ENCODE peak calls at places on chromosomes 13 and 19, in eight cellular contexts. F, C, Q, R, E, X, W and P are unnamed samples.

GRCh38 chr19:49327878-49328544 is 3.0 kb upstream of the SLC6A16 start:
- DNase-seq in Q (peak; percentile 13), F (no peak), W (no peak), C (no peak), X (peak; percentile 36), R (no peak), E (no peak), P (peak; percentile 44)

GRCh38 chr13:42333613-42334328 is 61.8 kb downstream of the AKAP11 start:
- DNase-seq in W (no peak), C (no peak), R (no peak), E (no peak), Q (no peak), F (peak; percentile 17), X (no peak), P (peak; percentile 38)

GRCh38 chr19:51607077-51607476 is 23.1 kb downstream of the SIGLEC5 start:
- DNase-seq in W (no peak), R (no peak), C (no peak), Q (no peak), F (no peak), X (no peak), E (no peak), P (no peak)

GRCh38 chr19:676343-677105 is at the start of gene FSTL3:
- DNase-seq in F (peak; percentile 24), C (no peak), Q (no peak), E (no peak), X (no peak), W (no peak), R (peak; percentile 58), P (no peak)

GRCh38 chr19:14197882-14198281 is 8.1 kb downstream of the ADGRL1 start:
- DNase-seq in R (no peak), C (no peak), F (no peak), Q (no peak), X (no peak), W (no peak), E (no peak), P (no peak)

GRCh38 chr19:14416743-14417214 is 2.4 kb downstream of the DDX39A start:
- DNase-seq in W (no peak), E (no peak), X (peak; percentile 79), C (no peak), F (no peak), Q (no peak), R (no peak), P (peak; percentile 48)

GRCh38 chr13:43558942-43559341 is 227.8 kb downstream of the ENOX1 start:
- DNase-seq in R (no peak), E (no peak), W (peak; percentile 35), F (no peak), Q (no peak), X (no peak), C (no peak), P (no peak)

GRCh38 chr19:313169-313987 is 22.2 kb upstream of the PLPP2 start:
- DNase-seq in R (no peak), W (no peak), X (no peak), C (no peak), F (no peak), E (no peak), Q (peak; percentile 64), P (no peak)

GRCh38 chr19:1037553-1038115 is 2.3 kb upstream of the ABCA7 start:
- DNase-seq in C (no peak), X (no peak), F (no peak), E (no peak), Q (no peak), R (peak; percentile 13), W (no peak), P (no peak)

GRCh38 chr13:106033634-106034033 is 501.8 kb downstream of the EFNB2 start:
- DNase-seq in W (no peak), X (no peak), F (no peak), Q (no peak), R (no peak), E (no peak), C (peak; percentile 47), P (peak; percentile 4)

GRCh38 chr19:43738780-43739211 is 16.0 kb downstream of the SMG9 start:
- DNase-seq in C (no peak), R (no peak), W (no peak), F (no peak), Q (no peak), E (no peak), X (peak; percentile 80), P (no peak)

GRCh38 chr13:106418556-106418955 is 116.9 kb downstream of the EFNB2 start:
- DNase-seq in Q (no peak), F (peak; percentile 16), X (no peak), R (no peak), W (no peak), E (no peak), C (no peak), P (peak; percentile 5)

GRCh38 chr13:23899555-23899954 is 2.3 kb upstream of the C1QTNF9B start:
- DNase-seq in R (no peak), W (peak; percentile 38), X (peak; percentile 48), Q (no peak), F (peak; percentile 27), C (no peak), E (no peak), P (peak; percentile 47)

GRCh38 chr13:79385694-79386093 is 20.4 kb downstream of the RBM26 start:
- DNase-seq in C (no peak), Q (no peak), E (no peak), W (no peak), F (peak; percentile 57), X (no peak), R (no peak), P (no peak)

GRCh38 chr19:44731081-44731480 is 17.4 kb upstream of the BCL3 start:
- DNase-seq in E (no peak), F (no peak), X (peak; percentile 65), W (no peak), R (no peak), Q (no peak), C (no peak), P (no peak)

GRCh38 chr19:14979136-14979497 is 547 bp downstream of the SLC1A6 start:
- DNase-seq in F (no peak), W (no peak), E (no peak), R (no peak), Q (no peak), X (no peak), C (no peak), P (no peak)

GRCh38 chr13:23748591-23748990 is 140.6 kb downstream of the MIPEP start:
- DNase-seq in E (no peak), X (no peak), Q (no peak), F (no peak), C (no peak), W (no peak), R (no peak), P (no peak)

GRCh38 chr13:110254751-110255553 is 52.0 kb downstream of the COL4A1 start:
- DNase-seq in Q (no peak), R (no peak), C (no peak), F (no peak), E (no peak), X (peak; percentile 12), W (no peak), P (no peak)
- H3K4me1 ChIP-seq in Q (peaks cover 11% of the 10 kb centered on the region), R (peaks cover 3% of the 10 kb centered on the region), C (peaks cover 16% of the 10 kb centered on the region), F (peaks cover 22% of the 10 kb centered on the region), E (peaks cover 36% of the 10 kb centered on the region), X (no peaks in the 10 kb centered on the region), W (peaks cover 61% of the 10 kb centered on the region), P (no peaks in the 10 kb centered on the region)

GRCh38 chr19:33676999-33677665 is 55.4 kb downstream of the CHST8 start:
- DNase-seq in X (no peak), E (no peak), F (no peak), R (no peak), Q (peak; percentile 37), C (no peak), W (no peak), P (no peak)

GRCh38 chr19:33679696-33680095 is 57.9 kb downstream of the CHST8 start:
- DNase-seq in E (no peak), Q (peak; percentile 34), F (no peak), W (no peak), X (no peak), C (no peak), R (no peak), P (no peak)

GRCh38 chr19:33675501-33676124 is 53.9 kb downstream of the CHST8 start:
- DNase-seq in W (no peak), F (no peak), X (no peak), R (no peak), E (no peak), C (no peak), Q (peak; percentile 13), P (no peak)

GRCh38 chr19:33678796-33679195 is 57.0 kb downstream of the CHST8 start:
- DNase-seq in E (no peak), R (no peak), X (no peak), W (no peak), F (no peak), C (no peak), Q (peak; percentile 31), P (peak; percentile 26)

GRCh38 chr19:33677745-33678426 is 56.1 kb downstream of the CHST8 start:
- DNase-seq in W (no peak), F (no peak), Q (peak; percentile 34), C (no peak), X (no peak), E (no peak), R (no peak), P (no peak)
- H3K27me3 ChIP-seq in W (no peaks in the 10 kb centered on the region), F (no peaks in the 10 kb centered on the region), Q (peaks cover 16% of the 10 kb centered on the region), C (peaks cover 76% of the 10 kb centered on the region), X (no peaks in the 10 kb centered on the region), E (no peaks in the 10 kb centered on the region), R (peaks cover 5% of the 10 kb centered on the region), P (peaks cover 43% of the 10 kb centered on the region)

DNA sequence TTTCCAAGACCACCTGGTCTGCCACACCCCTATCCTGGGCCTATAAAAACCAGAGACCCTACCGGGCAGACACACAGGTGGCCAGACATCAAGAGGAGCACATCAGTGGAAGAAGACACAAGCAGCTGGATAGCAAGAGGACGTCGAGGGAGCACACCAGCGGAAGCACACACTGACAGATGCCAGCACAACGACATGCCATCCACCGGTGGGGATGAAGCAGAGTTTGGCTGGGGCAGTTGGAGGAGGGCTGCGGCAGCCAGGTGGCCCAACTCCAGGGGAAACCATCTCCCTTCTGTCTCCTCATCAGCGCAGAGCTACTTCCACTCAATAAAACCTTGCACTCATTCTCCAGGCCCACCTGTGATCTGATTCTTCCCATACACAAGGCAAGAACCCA is 200.6 kb downstream of the PCDH17 start:
- DNase-seq in C (no peak), Q (peak; percentile 35), W (no peak), R (no peak), E (no peak), F (no peak), X (no peak), P (no peak)
- H3K4me1 ChIP-seq in C (no peaks in the 10 kb centered on the region), Q (no peaks in the 10 kb centered on the region), W (no peaks in the 10 kb centered on the region), R (no peaks in the 10 kb centered on the region), E (no peaks in the 10 kb centered on the region), F (no peaks in the 10 kb centered on the region), X (no peaks in the 10 kb centered on the region), P (no peaks in the 10 kb centered on the region)

GRCh38 chr19:17538684-17539287 is 16.7 kb upstream of the COLGALT1 start:
- DNase-seq in Q (no peak), X (no peak), E (no peak), W (no peak), C (no peak), F (no peak), R (no peak), P (no peak)

GRCh38 chr19:17532116-17532515 is 20.7 kb downstream of the PGLS start:
- DNase-seq in F (no peak), R (no peak), C (no peak), E (no peak), X (no peak), W (no peak), Q (no peak), P (no peak)

GRCh38 chr19:17536957-17537356 is 18.5 kb upstream of the COLGALT1 start:
- DNase-seq in F (no peak), W (no peak), X (no peak), C (no peak), Q (no peak), E (no peak), R (no peak), P (no peak)

GRCh38 chr19:17532557-17532956 is 21.1 kb downstream of the PGLS start:
- DNase-seq in F (no peak), Q (no peak), W (no peak), E (no peak), R (no peak), C (no peak), X (no peak), P (no peak)

GRCh38 chr19:17534767-17535166 is 20.7 kb upstream of the COLGALT1 start:
- DNase-seq in F (no peak), E (no peak), X (no peak), R (no peak), C (no peak), Q (no peak), W (no peak), P (no peak)
- H3K27me3 ChIP-seq in F (no peaks in the 10 kb centered on the region), E (no peaks in the 10 kb centered on the region), X (no peaks in the 10 kb centered on the region), R (peaks cover 3% of the 10 kb centered on the region), C (peaks cover 14% of the 10 kb centered on the region), Q (no peaks in the 10 kb centered on the region), W (no peaks in the 10 kb centered on the region), P (no peaks in the 10 kb centered on the region)